ENCODE peak calls at places on chromosome 16, in four cellular contexts. G, T, B and R are unnamed samples.
A peak's percentile ranks its signal among the peaks of the same experiment; 100 is the strongest.

GRCh38 chr16:31876955-31877828 is 3.6 kb downstream of the ZNF267 start:
- DNase-seq in G (peak; percentile 92), B (no peak), T (no peak), R (no peak)

GRCh38 chr16:23914935-23915549 is 79.3 kb downstream of the PRKCB start:
- DNase-seq in B (no peak), T (peak; percentile 87), G (no peak), R (no peak)

GRCh38 chr16:50303041-50303604 is 36.8 kb downstream of the ADCY7 start:
- DNase-seq in G (no peak), B (no peak), T (no peak), R (no peak)

GRCh38 chr16:53055603-53056527 is 1.1 kb downstream of the CHD9 start:
- DNase-seq in G (peak; percentile 61), B (no peak), T (no peak), R (no peak)

GRCh38 chr16:12764813-12765212 is 38.9 kb downstream of the CPPED1 start:
- DNase-seq in G (no peak), B (no peak), T (no peak), R (no peak)

GRCh38 chr16:14181371-14182050 is 110.4 kb downstream of the MRTFB start:
- DNase-seq in T (no peak), B (no peak), G (peak; percentile 95), R (no peak)

GRCh38 chr16:56331399-56331798 is 93.9 kb downstream of the AMFR start:
- DNase-seq in B (no peak), T (no peak), G (no peak), R (no peak)

GRCh38 chr16:74844041-74844826 is 69.6 kb upstream of the FA2H start:
- DNase-seq in G (peak; percentile 4), T (no peak), B (no peak), R (no peak)

GRCh38 chr16:84885024-84885910 is 65.5 kb downstream of the CRISPLD2 start:
- DNase-seq in T (no peak), B (peak; percentile 44), G (no peak), R (no peak)

GRCh38 chr16:58464916-58465731 is 34.8 kb upstream of the NDRG4 start:
- DNase-seq in B (no peak), G (no peak), T (no peak), R (no peak)